ENCODE peak calls at places on chromosomes 13 and 19, in eight cellular contexts. One of them, this sample, is unnamed.

GRCh38 chr19:33426621-33427475 is 53.3 kb downstream of the CEBPG start:
- DNase-seq in activated CD4-positive, alpha-beta memory T cell treated with anti-CD3 and anti-CD28 coated beads, Interleukin-2, amount 10 ng/mL, durations not matched to agents 7 days and 5 days: no peak
- DNase-seq in NAMALWA: no peak
- DNase-seq in stimulated activated CD4-positive, alpha-beta T cell treated with anti-CD3 and anti-CD28 coated beads, Interleukin-2, amount 100 ng/mL, for 48 hours: no peak
- DNase-seq in adrenal gland: no peak
- DNase-seq in endothelial cell: no peak
- DNase-seq in renal cortical epithelial cell: no peak
- DNase-seq in T-helper 17 cell: no peak
- DNase-seq in this sample: no peak

GRCh38 chr13:99382428-99383133 is 75.4 kb upstream of the GPR183 start:
- DNase-seq in T-helper 17 cell: no peak
- DNase-seq in stimulated activated CD4-positive, alpha-beta T cell treated with anti-CD3 and anti-CD28 coated beads, Interleukin-2, amount 100 ng/mL, for 48 hours: no peak
- DNase-seq in activated CD4-positive, alpha-beta memory T cell treated with anti-CD3 and anti-CD28 coated beads, Interleukin-2, amount 10 ng/mL, durations not matched to agents 7 days and 5 days: peak
- DNase-seq in endothelial cell: no peak
- DNase-seq in NAMALWA: no peak
- DNase-seq in adrenal gland: no peak
- DNase-seq in renal cortical epithelial cell: no peak
- DNase-seq in this sample: no peak

GRCh38 chr13:75798353-75799245 is 162.5 kb downstream of the LMO7 start:
- DNase-seq in renal cortical epithelial cell: peak
- DNase-seq in stimulated activated CD4-positive, alpha-beta T cell treated with anti-CD3 and anti-CD28 coated beads, Interleukin-2, amount 100 ng/mL, for 48 hours: peak
- DNase-seq in endothelial cell: no peak
- DNase-seq in activated CD4-positive, alpha-beta memory T cell treated with anti-CD3 and anti-CD28 coated beads, Interleukin-2, amount 10 ng/mL, durations not matched to agents 7 days and 5 days: no peak
- DNase-seq in NAMALWA: no peak
- DNase-seq in T-helper 17 cell: no peak
- DNase-seq in adrenal gland: no peak
- DNase-seq in this sample: no peak

GRCh38 chr13:99977334-99977911 is 4.2 kb upstream of the ZIC2 start:
- DNase-seq in renal cortical epithelial cell: no peak
- DNase-seq in adrenal gland: no peak
- DNase-seq in stimulated activated CD4-positive, alpha-beta T cell treated with anti-CD3 and anti-CD28 coated beads, Interleukin-2, amount 100 ng/mL, for 48 hours: no peak
- DNase-seq in activated CD4-positive, alpha-beta memory T cell treated with anti-CD3 and anti-CD28 coated beads, Interleukin-2, amount 10 ng/mL, durations not matched to agents 7 days and 5 days: no peak
- DNase-seq in T-helper 17 cell: no peak
- DNase-seq in NAMALWA: no peak
- DNase-seq in endothelial cell: no peak
- DNase-seq in this sample: no peak

GRCh38 chr19:18160792-18161690 is 8.1 kb downstream of the PIK3R2 start:
- DNase-seq in endothelial cell: peak
- DNase-seq in activated CD4-positive, alpha-beta memory T cell treated with anti-CD3 and anti-CD28 coated beads, Interleukin-2, amount 10 ng/mL, durations not matched to agents 7 days and 5 days: peak
- DNase-seq in NAMALWA: peak
- DNase-seq in renal cortical epithelial cell: no peak
- DNase-seq in T-helper 17 cell: peak
- DNase-seq in stimulated activated CD4-positive, alpha-beta T cell treated with anti-CD3 and anti-CD28 coated beads, Interleukin-2, amount 100 ng/mL, for 48 hours: peak
- DNase-seq in adrenal gland: peak
- DNase-seq in this sample: no peak

GRCh38 chr19:53545271-53546065 is 7.5 kb downstream of the ZNF331 start:
- DNase-seq in adrenal gland: no peak
- DNase-seq in activated CD4-positive, alpha-beta memory T cell treated with anti-CD3 and anti-CD28 coated beads, Interleukin-2, amount 10 ng/mL, durations not matched to agents 7 days and 5 days: no peak
- DNase-seq in T-helper 17 cell: no peak
- DNase-seq in renal cortical epithelial cell: peak
- DNase-seq in endothelial cell: no peak
- DNase-seq in NAMALWA: no peak
- DNase-seq in stimulated activated CD4-positive, alpha-beta T cell treated with anti-CD3 and anti-CD28 coated beads, Interleukin-2, amount 100 ng/mL, for 48 hours: no peak
- DNase-seq in this sample: no peak

GRCh38 chr13:23899555-23899954 is 2.3 kb upstream of the C1QTNF9B start:
- DNase-seq in stimulated activated CD4-positive, alpha-beta T cell treated with anti-CD3 and anti-CD28 coated beads, Interleukin-2, amount 100 ng/mL, for 48 hours: no peak
- DNase-seq in endothelial cell: peak
- DNase-seq in renal cortical epithelial cell: peak
- DNase-seq in activated CD4-positive, alpha-beta memory T cell treated with anti-CD3 and anti-CD28 coated beads, Interleukin-2, amount 10 ng/mL, durations not matched to agents 7 days and 5 days: peak
- DNase-seq in T-helper 17 cell: no peak
- DNase-seq in NAMALWA: peak
- DNase-seq in adrenal gland: peak
- DNase-seq in this sample: no peak

GRCh38 chr19:33459220-33459619 is 62.4 kb downstream of the PEPD start:
- DNase-seq in renal cortical epithelial cell: no peak
- DNase-seq in stimulated activated CD4-positive, alpha-beta T cell treated with anti-CD3 and anti-CD28 coated beads, Interleukin-2, amount 100 ng/mL, for 48 hours: no peak
- DNase-seq in adrenal gland: no peak
- DNase-seq in endothelial cell: no peak
- DNase-seq in NAMALWA: no peak
- DNase-seq in T-helper 17 cell: no peak
- DNase-seq in activated CD4-positive, alpha-beta memory T cell treated with anti-CD3 and anti-CD28 coated beads, Interleukin-2, amount 10 ng/mL, durations not matched to agents 7 days and 5 days: no peak
- DNase-seq in this sample: no peak

GRCh38 chr19:48969276-48970138 is 4.4 kb downstream of the FTL start:
- DNase-seq in stimulated activated CD4-positive, alpha-beta T cell treated with anti-CD3 and anti-CD28 coated beads, Interleukin-2, amount 100 ng/mL, for 48 hours: no peak
- DNase-seq in NAMALWA: peak
- DNase-seq in adrenal gland: no peak
- DNase-seq in renal cortical epithelial cell: no peak
- DNase-seq in activated CD4-positive, alpha-beta memory T cell treated with anti-CD3 and anti-CD28 coated beads, Interleukin-2, amount 10 ng/mL, durations not matched to agents 7 days and 5 days: no peak
- DNase-seq in endothelial cell: no peak
- DNase-seq in T-helper 17 cell: no peak
- DNase-seq in this sample: no peak

This sample was measured in thoracic aorta.